ENCODE peak calls at places on chromosomes 5 and 9, in seven cellular contexts. S is IMR-90, I is prostate gland, W is K562, L is heart left ventricle, O is body of pancreas, K is upper lobe of left lung. R is an unnamed sample. For H3K4me1, the result is how much of the 10 kb centered on the place peaks cover.

GRCh38 chr5:72555871-72556270 is 48.7 kb upstream of the ZNF366 start:
- DNase-seq in I (no peak), S (no peak), L (no peak), O (no peak), K (no peak), W (no peak), R (no peak)

GRCh38 chr9:81562221-81563019 is 126.9 kb downstream of the TLE1 start:
- DNase-seq in S (peak), I (no peak), K (no peak), W (no peak), L (no peak), O (peak), R (peak)

GRCh38 chr5:151596839-151597539 is 5.9 kb upstream of the FAT2 start:
- DNase-seq in O (no peak), S (no peak), L (no peak), K (no peak), W (no peak), I (no peak), R (no peak)

GRCh38 chr5:96431376-96432244 is 1.4 kb downstream of the PCSK1 start:
- DNase-seq in S (peak), O (peak), L (no peak), W (no peak), I (no peak), K (no peak), R (no peak)

GRCh38 chr9:8115570-8115969 is 316.0 kb upstream of the DMAC1 start:
- DNase-seq in K (no peak), S (no peak), W (no peak), L (no peak), O (no peak), I (no peak), R (no peak)

GRCh38 chr5:16521561-16522090 is 56.0 kb upstream of the ZNF622 start:
- DNase-seq in K (no peak), S (no peak), L (no peak), I (no peak), W (no peak), O (peak), R (no peak)

GRCh38 chr5:164355267-164355830 is 849.9 kb downstream of the MAT2B start:
- DNase-seq in S (no peak), W (no peak), I (no peak), K (no peak), L (no peak), O (no peak), R (no peak)

GRCh38 chr5:174535691-174536090 is 188.7 kb upstream of the MSX2 start:
- DNase-seq in S (peak), K (no peak), W (no peak), I (no peak), O (no peak), L (no peak), R (no peak)

GRCh38 chr9:137185921-137186320 is 2.4 kb downstream of the ANAPC2 start:
- DNase-seq in O (no peak), S (no peak), L (no peak), W (no peak), I (no peak), K (no peak), R (no peak)

GRCh38 chr5:172403191-172403794 is 51.0 kb downstream of the SH3PXD2B start:
- DNase-seq in L (peak), W (no peak), I (peak), S (peak), O (peak), K (peak), R (no peak)

GRCh38 chr5:54226215-54226614 is 84.2 kb downstream of the ARL15 start:
- DNase-seq in L (no peak), W (no peak), O (no peak), I (no peak), K (no peak), S (no peak), R (no peak)

GRCh38 chr9:14318934-14319513 is 5.1 kb upstream of the NFIB start:
- DNase-seq in L (no peak), W (no peak), O (no peak), K (no peak), I (no peak), S (no peak), R (no peak)

GRCh38 chr5:125277494-125278154 is 531.2 kb upstream of the ZNF608 start:
- DNase-seq in O (no peak), W (no peak), S (peak), I (no peak), L (no peak), K (no peak), R (no peak)

GRCh38 chr5:160769264-160769663 is 82.7 kb downstream of the ATP10B start:
- DNase-seq in W (no peak), O (no peak), L (no peak), S (no peak), I (no peak), K (no peak), R (no peak)

GRCh38 chr5:68406767-68407232 is 191.2 kb downstream of the PIK3R1 start:
- DNase-seq in L (no peak), O (no peak), I (peak), S (no peak), W (peak), K (peak), R (peak)

GRCh38 chr5:58666141-58666540 is 83.3 kb downstream of the RAB3C start:
- DNase-seq in W (no peak), O (no peak), K (no peak), L (no peak), S (no peak), I (no peak), R (no peak)

GRCh38 chr5:28310696-28311095 is 1272.3 kb upstream of the CDH9 start:
- DNase-seq in I (no peak), W (no peak), O (no peak), S (no peak), K (no peak), L (no peak), R (no peak)

GRCh38 chr9:111529787-111530186 is 4.8 kb downstream of the ZNF483 start:
- DNase-seq in K (no peak), S (no peak), W (no peak), L (no peak), O (no peak), I (no peak), R (no peak)

GRCh38 chr9:113879906-113880305 is 3.8 kb downstream of the ZNF618 start:
- DNase-seq in S (peak), O (no peak), W (no peak), L (no peak), I (no peak), K (no peak), R (no peak)

GRCh38 chr9:136310273-136311030 is 6.6 kb upstream of the CCDC187 start:
- DNase-seq in K (no peak), I (no peak), S (no peak), L (no peak), W (peak), O (no peak), R (no peak)

GRCh38 chr5:39714036-39714698 is 289.4 kb upstream of the DAB2 start:
- DNase-seq in L (no peak), W (peak), S (peak), I (peak), O (peak), K (no peak), R (peak)

GRCh38 chr9:98851730-98852462 is 44.4 kb downstream of the GALNT12 start:
- DNase-seq in S (peak), I (no peak), K (no peak), W (no peak), L (no peak), O (no peak), R (no peak)

GRCh38 chr5:180119886-180120220 is 48.3 kb upstream of the RNF130 start:
- DNase-seq in K (no peak), I (no peak), L (peak), O (no peak), W (no peak), S (no peak), R (no peak)

GRCh38 chr9:37903831-37904646 is at the start of gene SLC25A51:
- DNase-seq in O (peak), K (peak), I (peak), W (peak), S (peak), L (peak), R (peak)

GRCh38 chr5:10577371-10578291 is 13.8 kb downstream of the ANKRD33B start:
- DNase-seq in S (no peak), K (peak), L (no peak), W (no peak), O (no peak), I (no peak), R (no peak)

GRCh38 chr5:87393331-87393730 is 19.4 kb downstream of the CCNH start:
- DNase-seq in W (no peak), I (no peak), S (peak), L (no peak), K (no peak), O (no peak), R (no peak)

DNA sequence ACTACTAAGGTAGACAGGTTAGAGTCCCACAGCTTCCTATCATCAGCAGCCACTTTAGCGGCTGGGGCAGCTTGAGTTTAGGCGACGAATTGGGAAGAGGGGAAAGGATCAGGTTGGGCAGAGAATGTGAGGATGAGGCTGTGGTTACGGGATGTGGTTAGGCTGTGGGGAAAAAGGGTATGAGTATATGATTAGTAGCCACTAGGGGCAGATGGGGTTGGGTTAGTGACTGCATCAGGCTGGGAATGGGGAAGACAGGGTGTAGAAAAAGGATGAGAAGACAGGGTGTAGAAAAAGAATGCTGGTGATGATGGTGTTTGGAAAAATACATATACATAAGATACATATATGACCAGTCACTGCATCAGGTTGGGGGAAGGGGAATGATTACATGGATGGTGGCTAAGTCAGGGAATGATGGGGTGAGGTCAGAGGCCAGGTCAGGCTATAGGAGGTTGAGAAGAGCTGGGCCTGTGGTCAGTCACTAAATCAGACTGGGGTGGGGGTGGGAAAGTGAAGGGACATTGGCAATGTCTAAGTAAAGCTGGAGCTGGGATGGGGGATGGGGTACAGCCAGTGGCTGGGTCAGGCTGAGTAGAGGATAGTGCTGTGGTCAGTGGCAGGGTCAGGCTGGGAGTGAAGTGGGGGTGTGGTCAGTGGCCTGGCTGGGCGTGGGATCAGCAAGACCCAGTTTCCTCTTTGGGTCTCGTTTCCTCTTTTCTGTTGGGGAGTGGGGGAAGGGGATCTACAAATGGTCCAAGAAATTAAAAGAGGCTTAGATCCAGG is 2.1 kb downstream of the TLN1 start:
- DNase-seq in S (peak), O (no peak), K (peak), L (peak), I (no peak), W (peak), R (peak)
- TF ChIP-seq POLR2A in S (no peak), O (no peak), K (no peak), L (no peak), I (no peak), W (no peak), R (no peak)

GRCh38 chr5:77957516-77957915 is 181.4 kb upstream of the TBCA start:
- DNase-seq in W (no peak), L (no peak), S (no peak), K (no peak), O (no peak), I (no peak), R (no peak)

GRCh38 chr5:77958642-77959315 is 182.6 kb upstream of the TBCA start:
- DNase-seq in K (no peak), W (no peak), S (no peak), L (no peak), I (no peak), O (no peak), R (no peak)

GRCh38 chr5:77960305-77960704 is 184.2 kb upstream of the TBCA start:
- DNase-seq in S (no peak), I (no peak), W (no peak), O (no peak), L (no peak), K (no peak), R (no peak)

GRCh38 chr5:77957081-77957480 is 180.9 kb upstream of the TBCA start:
- DNase-seq in W (no peak), K (no peak), L (no peak), S (no peak), I (no peak), O (no peak), R (no peak)

DNA sequence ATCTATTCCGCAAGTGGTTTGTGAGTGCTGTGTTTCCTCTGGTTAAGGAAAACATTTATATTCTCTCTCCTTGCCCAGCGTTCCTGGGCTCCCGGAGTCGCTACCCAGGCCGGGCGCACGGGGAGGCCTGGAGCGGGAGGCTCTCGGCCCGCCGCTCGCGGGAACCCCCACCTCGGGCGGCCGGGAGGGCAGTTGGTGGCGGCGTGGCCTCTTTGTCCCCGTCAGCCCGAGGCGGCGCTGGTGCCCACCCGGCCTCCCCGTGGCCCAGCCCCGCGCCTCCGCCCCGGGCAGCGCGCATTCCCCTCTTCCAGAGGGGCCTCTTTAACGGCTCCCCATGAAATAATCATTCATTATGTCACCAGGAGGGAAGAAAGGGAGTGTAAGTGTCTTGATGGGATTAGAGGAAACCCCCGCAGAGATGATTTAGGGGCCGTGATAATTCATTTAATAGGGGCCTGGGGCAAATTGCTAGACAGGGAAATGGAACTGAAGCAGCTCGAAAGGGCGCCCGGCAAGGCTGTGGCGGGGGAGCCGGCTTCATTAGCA is 181.9 kb upstream of the TBCA start:
- DNase-seq in S (no peak), I (no peak), K (no peak), L (no peak), W (no peak), O (no peak), R (no peak)
- H3K4me1 ChIP-seq in S (under half), I (under half), K (under half), L (under half), W (under half), O (under half), R (under half)

GRCh38 chr9:100306283-100306682 is 46.5 kb downstream of the TEX10 start:
- DNase-seq in O (no peak), W (no peak), L (no peak), S (no peak), I (no peak), K (no peak), R (no peak)

GRCh38 chr9:100303812-100304211 is 48.9 kb downstream of the TEX10 start:
- DNase-seq in S (no peak), L (no peak), W (no peak), O (no peak), K (no peak), I (no peak), R (no peak)

GRCh38 chr9:100309992-100310391 is 42.8 kb downstream of the TEX10 start:
- DNase-seq in K (no peak), W (no peak), S (no peak), O (no peak), I (no peak), L (no peak), R (no peak)

GRCh38 chr9:100307061-100307460 is 45.7 kb downstream of the TEX10 start:
- DNase-seq in K (no peak), O (no peak), I (no peak), W (no peak), L (no peak), S (no peak), R (no peak)

DNA sequence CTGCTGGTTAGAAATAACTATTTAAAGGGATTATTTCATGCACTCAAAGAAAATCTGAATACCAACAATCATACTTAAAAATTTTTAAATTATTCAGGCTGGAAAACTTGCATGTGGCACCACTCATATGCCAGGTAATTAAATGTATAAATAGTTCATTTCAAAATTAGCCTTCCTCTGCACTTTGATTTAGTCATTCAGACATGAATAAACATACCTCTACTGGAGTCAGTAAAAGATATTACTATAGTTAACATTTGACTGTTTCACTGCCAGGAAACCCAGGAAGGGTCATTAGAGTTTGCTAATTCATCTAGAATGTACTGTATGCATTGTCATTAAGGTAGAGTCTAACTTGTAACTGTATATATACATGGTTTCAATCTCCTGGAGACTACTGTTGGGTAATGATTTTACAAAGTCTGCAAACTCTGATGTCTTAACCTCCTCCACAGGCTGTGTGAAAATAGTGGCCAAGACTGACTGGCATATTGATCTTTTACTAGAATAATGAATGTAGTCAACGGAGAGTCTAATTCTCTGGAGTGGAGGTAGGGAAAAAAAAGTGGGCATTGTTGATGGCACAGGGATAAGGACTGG is 43.7 kb downstream of the TEX10 start:
- DNase-seq in W (no peak), O (no peak), L (no peak), S (peak), K (no peak), I (no peak), R (no peak)
- H3K27ac ChIP-seq in W (no peak), O (no peak), L (no peak), S (no peak), K (no peak), I (no peak), R (no peak)

GRCh38 chr9:19232117-19232829 is 1.8 kb downstream of the DENND4C start:
- DNase-seq in L (no peak), W (no peak), O (no peak), I (no peak), K (no peak), S (peak), R (no peak)

GRCh38 chr9:19229725-19230355 is 653 bp upstream of the DENND4C start:
- DNase-seq in I (no peak), L (peak), K (peak), O (peak), S (no peak), W (no peak), R (no peak)

GRCh38 chr9:19231126-19232035 is 888 bp downstream of the DENND4C start:
- DNase-seq in W (no peak), S (peak), O (no peak), K (peak), L (no peak), I (peak), R (no peak)

GRCh38 chr9:19232830-19233194 is 2.3 kb downstream of the DENND4C start:
- DNase-seq in I (no peak), W (no peak), O (no peak), K (no peak), L (no peak), S (peak), R (no peak)

DNA sequence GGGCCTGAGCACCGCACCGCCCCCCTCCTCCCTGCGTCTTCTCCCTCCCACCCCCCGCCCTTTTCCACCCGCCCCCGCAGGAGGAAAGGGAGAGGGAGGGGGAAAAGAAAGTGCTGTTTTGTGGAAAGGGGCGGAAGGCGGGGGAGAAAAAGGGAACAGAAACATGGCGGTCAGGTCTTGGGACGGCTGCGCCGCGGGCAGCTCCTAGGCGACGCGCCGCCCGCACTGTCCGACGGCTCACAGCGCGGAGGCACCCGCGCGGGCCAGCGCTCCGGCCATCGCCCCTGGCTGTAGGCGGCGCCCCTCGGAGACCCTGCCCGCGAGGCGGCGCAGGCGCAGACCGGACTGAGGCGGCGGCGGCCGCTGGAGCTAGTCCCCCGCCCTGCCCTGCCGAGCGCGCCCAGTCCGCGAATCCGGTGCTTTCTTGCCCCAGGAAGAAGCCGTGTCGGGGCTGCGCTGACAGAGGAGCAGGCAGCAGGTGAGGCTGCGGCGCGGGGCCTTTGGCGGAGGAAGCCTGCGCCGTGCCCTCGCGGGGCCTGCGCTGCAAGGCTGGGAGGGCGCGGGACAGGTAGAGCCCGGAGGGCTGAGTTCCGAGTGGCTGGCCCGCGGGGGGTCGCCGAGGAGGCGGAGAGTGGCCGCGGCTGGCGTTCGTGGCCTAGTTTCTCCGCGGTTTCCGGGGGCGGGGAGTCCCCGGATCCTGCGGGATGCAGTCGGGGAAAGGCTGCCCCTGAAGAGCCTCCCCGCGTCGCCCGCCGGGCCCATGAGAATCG is at the start of gene DENND4C:
- DNase-seq in O (peak), I (peak), W (peak), L (peak), K (peak), S (peak), R (peak)
- TF ChIP-seq POLR2A in O (peak), I (peak), W (peak), L (peak), K (peak), S (peak), R (peak)

GRCh38 chr9:123131993-123132392 is 98.5 kb downstream of the GPR21 start:
- DNase-seq in W (no peak), S (no peak), K (no peak), I (no peak), O (no peak), L (no peak), R (no peak)

GRCh38 chr9:123128591-123128990 is 95.1 kb downstream of the GPR21 start:
- DNase-seq in K (no peak), W (no peak), I (no peak), S (no peak), O (no peak), L (no peak), R (no peak)

GRCh38 chr9:123131258-123131657 is 97.8 kb downstream of the GPR21 start:
- DNase-seq in I (no peak), W (no peak), O (no peak), S (peak), L (no peak), K (no peak), R (no peak)

GRCh38 chr9:123127512-123128075 is 94.1 kb downstream of the GPR21 start:
- DNase-seq in O (no peak), K (no peak), I (no peak), L (no peak), W (no peak), S (no peak), R (no peak)

DNA sequence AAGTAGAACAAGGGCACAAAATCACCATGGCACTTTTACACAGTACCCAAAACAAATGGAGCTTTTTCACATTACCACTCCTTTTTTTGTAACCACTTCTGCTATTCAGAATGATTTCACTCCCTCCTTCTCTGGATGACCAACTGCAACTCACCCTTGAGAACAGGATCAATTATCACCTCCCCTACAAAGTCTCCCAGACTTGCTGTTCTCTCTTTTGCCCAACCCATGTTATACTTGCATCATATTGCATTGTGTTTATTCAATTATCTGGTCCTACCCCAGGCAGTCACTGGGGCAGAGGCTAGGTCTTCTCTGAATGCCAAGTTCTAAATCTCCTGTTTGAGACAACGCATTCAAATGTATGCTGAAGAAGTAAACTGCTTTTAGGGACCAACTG is 95.9 kb downstream of the GPR21 start:
- DNase-seq in O (no peak), S (no peak), W (no peak), K (no peak), L (no peak), I (no peak), R (no peak)
- H3K4me1 ChIP-seq in O (under half), S (under half), W (under half), K (under half), L (under half), I (under half), R (under half)